ENCODE peak calls at places on chromosomes 3 and 15, in seven cellular contexts. I, Y, F, D, L, U and C are unnamed samples.

GRCh38 chr3:123799544-123800351 is 84.4 kb downstream of the MYLK start:
- DNase-seq in I (peak), U (no peak), D (peak), F (peak), L (peak), Y (no peak), C (peak)

GRCh38 chr15:78131295-78132021 is at the start of gene CIB2:
- DNase-seq in U (peak), Y (peak), F (no peak), D (no peak), I (peak), L (peak), C (peak)

GRCh38 chr15:94723801-94724200 is 492.4 kb downstream of the MCTP2 start:
- DNase-seq in L (no peak), I (no peak), D (no peak), U (no peak), Y (no peak), F (peak), C (no peak)

GRCh38 chr3:22922317-22922716 is 280.8 kb upstream of the UBE2E2 start:
- DNase-seq in Y (no peak), U (no peak), I (no peak), L (no peak), F (peak), D (no peak), C (no peak)

GRCh38 chr3:194327414-194328079 is 23.6 kb downstream of the CPN2 start:
- DNase-seq in Y (no peak), U (no peak), F (no peak), L (no peak), D (no peak), I (peak), C (no peak)

GRCh38 chr15:82647835-82648256 is 683 bp upstream of the CPEB1 start:
- DNase-seq in Y (peak), U (no peak), L (peak), F (no peak), D (no peak), I (no peak), C (peak)

GRCh38 chr15:79815468-79815867 is 81.3 kb downstream of the MTHFS start:
- DNase-seq in L (no peak), Y (no peak), F (no peak), U (no peak), D (no peak), I (no peak), C (no peak)

GRCh38 chr3:165775824-165776223 is 61.4 kb downstream of the BCHE start:
- DNase-seq in U (no peak), L (no peak), Y (no peak), I (no peak), F (no peak), D (no peak), C (no peak)

GRCh38 chr15:67533873-67534272 is 8.6 kb upstream of the MAP2K5 start:
- DNase-seq in L (no peak), Y (no peak), U (no peak), I (no peak), F (no peak), D (no peak), C (no peak)

GRCh38 chr3:114899186-114899931 is 247.7 kb downstream of the ZBTB20 start:
- DNase-seq in U (no peak), Y (no peak), L (no peak), F (no peak), I (no peak), D (no peak), C (peak)

GRCh38 chr15:98884894-98885293 is 122.7 kb downstream of the PGPEP1L start:
- DNase-seq in Y (no peak), F (no peak), D (no peak), L (peak), I (no peak), U (no peak), C (no peak)

GRCh38 chr3:55118453-55118852 is 190.6 kb upstream of the LRTM1 start:
- DNase-seq in D (no peak), L (no peak), F (no peak), Y (no peak), I (no peak), U (no peak), C (no peak)

GRCh38 chr3:181687190-181687589 is 24.5 kb upstream of the SOX2 start:
- DNase-seq in I (no peak), Y (no peak), U (no peak), L (no peak), D (no peak), F (no peak), C (no peak)

GRCh38 chr3:124158174-124158812 is 166.4 kb upstream of the ROPN1 start:
- DNase-seq in I (no peak), L (no peak), U (no peak), D (no peak), Y (peak), F (no peak), C (no peak)

GRCh38 chr15:48643776-48644497 is 1.6 kb downstream of the FBN1 start:
- DNase-seq in Y (no peak), I (no peak), L (no peak), U (no peak), F (no peak), D (no peak), C (no peak)

GRCh38 chr15:82810863-82811421 is 1.5 kb downstream of the WHAMM start:
- DNase-seq in L (no peak), I (no peak), F (peak), Y (no peak), D (no peak), U (no peak), C (no peak)

GRCh38 chr15:75732809-75733451 is 20.3 kb upstream of the CSPG4 start:
- DNase-seq in I (peak), F (peak), D (peak), Y (peak), U (no peak), L (peak), C (peak)

GRCh38 chr3:108131105-108131794 is 40.4 kb upstream of the CD47 start:
- DNase-seq in I (peak), D (no peak), L (no peak), U (no peak), Y (no peak), F (peak), C (no peak)

GRCh38 chr15:68812596-68813548 is 7.8 kb downstream of the ANP32A start:
- DNase-seq in D (no peak), I (no peak), Y (no peak), F (no peak), L (no peak), U (no peak), C (no peak)

GRCh38 chr3:151709847-151710246 is 23.9 kb upstream of the AADACL2 start:
- DNase-seq in D (no peak), Y (no peak), L (no peak), I (no peak), U (no peak), F (peak), C (no peak)

GRCh38 chr3:10010546-10011465 is 15.4 kb upstream of the FANCD2 start:
- DNase-seq in F (peak), L (peak), I (peak), Y (peak), U (peak), D (peak), C (peak)

GRCh38 chr15:81133782-81134461 is at the start of gene CFAP161:
- DNase-seq in D (peak), U (peak), I (no peak), L (peak), Y (peak), F (peak), C (no peak)

GRCh38 chr15:86857701-86858100 is 778.0 kb downstream of the AGBL1 start:
- DNase-seq in I (no peak), Y (no peak), F (no peak), L (no peak), U (no peak), D (no peak), C (no peak)

GRCh38 chr3:7282988-7283387 is 422.1 kb downstream of the GRM7 start:
- DNase-seq in D (no peak), U (no peak), I (no peak), Y (no peak), L (no peak), F (no peak), C (no peak)

GRCh38 chr15:45489690-45490238 is 32.8 kb downstream of the SLC30A4 start:
- DNase-seq in F (no peak), L (no peak), Y (no peak), D (no peak), U (no peak), I (no peak), C (no peak)

GRCh38 chr3:25944328-25944727 is 154.4 kb downstream of the OXSM start:
- DNase-seq in U (no peak), I (no peak), F (no peak), Y (no peak), L (no peak), D (no peak), C (no peak)

GRCh38 chr3:175764722-175765121 is 905.6 kb downstream of the NAALADL2 start:
- DNase-seq in F (no peak), U (no peak), L (no peak), D (no peak), I (no peak), Y (no peak), C (no peak)

GRCh38 chr15:68313501-68314390 is 36.2 kb downstream of the FEM1B start:
- DNase-seq in Y (peak), I (no peak), F (no peak), U (no peak), L (no peak), D (no peak), C (no peak)

GRCh38 chr3:141853146-141853690 is 23.2 kb upstream of the ATP1B3 start:
- DNase-seq in U (no peak), F (no peak), Y (no peak), D (peak), L (no peak), I (no peak), C (no peak)

GRCh38 chr3:10047876-10048275 is 21.6 kb downstream of the FANCD2 start:
- DNase-seq in F (peak), U (no peak), D (no peak), I (no peak), L (no peak), Y (no peak), C (no peak)

GRCh38 chr3:81040107-81040506 is 721.3 kb downstream of the GBE1 start:
- DNase-seq in Y (no peak), L (no peak), F (no peak), U (no peak), D (no peak), I (no peak), C (no peak)

GRCh38 chr15:57198654-57199241 is 177.6 kb upstream of the CGNL1 start:
- DNase-seq in D (no peak), F (peak), I (no peak), L (no peak), Y (peak), U (no peak), C (no peak)

GRCh38 chr15:74201656-74202420 is 749 bp downstream of the STRA6 start:
- DNase-seq in F (peak), U (no peak), Y (no peak), I (peak), D (no peak), L (no peak), C (no peak)

GRCh38 chr15:89673162-89673506 is 6.0 kb downstream of the PLIN1 start:
- DNase-seq in L (no peak), I (no peak), F (peak), U (no peak), D (no peak), Y (peak), C (no peak)
- TF ChIP-seq CTCF in L (no peak), I (peak), F (peak), U (peak), D (no peak), Y (peak), C (no peak)

GRCh38 chr3:155323063-155323666 is 29.7 kb upstream of the STRIT1 start:
- DNase-seq in U (no peak), Y (peak), D (peak), F (peak), I (peak), L (no peak), C (peak)

GRCh38 chr3:155327430-155327829 is 33.9 kb upstream of the STRIT1 start:
- DNase-seq in L (no peak), I (no peak), U (no peak), D (no peak), F (no peak), Y (no peak), C (no peak)

GRCh38 chr3:155326249-155326648 is 32.8 kb upstream of the STRIT1 start:
- DNase-seq in Y (no peak), F (no peak), U (no peak), I (no peak), D (no peak), L (no peak), C (no peak)

GRCh38 chr3:155326901-155327300 is 33.4 kb upstream of the STRIT1 start:
- DNase-seq in D (no peak), L (no peak), F (peak), U (no peak), I (no peak), Y (no peak), C (no peak)

GRCh38 chr3:155325263-155325835 is 31.9 kb upstream of the STRIT1 start:
- DNase-seq in Y (peak), F (no peak), I (no peak), D (no peak), U (no peak), L (no peak), C (no peak)
- TF ChIP-seq CTCF in Y (no peak), F (no peak), I (peak), D (no peak), U (no peak), L (no peak), C (no peak)

GRCh38 chr3:50153782-50154475 is 1.2 kb upstream of the SEMA3F start:
- DNase-seq in I (no peak), D (no peak), U (no peak), F (no peak), Y (no peak), L (no peak), C (no peak)

GRCh38 chr3:50154840-50155490 is at the start of gene SEMA3F:
- DNase-seq in Y (peak), L (peak), D (no peak), U (peak), F (no peak), I (peak), C (peak)

GRCh38 chr3:50155491-50155878 is 361 bp downstream of the SEMA3F start:
- DNase-seq in Y (no peak), F (no peak), I (no peak), L (no peak), D (no peak), U (no peak), C (no peak)

GRCh38 chr3:50155891-50156290 is 767 bp downstream of the SEMA3F start:
- DNase-seq in I (no peak), L (no peak), F (no peak), U (no peak), Y (no peak), D (no peak), C (no peak)

GRCh38 chr3:50154476-50154839 is 666 bp upstream of the SEMA3F start:
- DNase-seq in D (no peak), L (no peak), F (no peak), U (no peak), Y (no peak), I (no peak), C (peak)
- TF ChIP-seq CTCF in D (no peak), L (peak), F (peak), U (peak), Y (no peak), I (no peak), C (peak)

GRCh38 chr3:144636833-144637232 is 665.2 kb downstream of the DIPK2A start:
- DNase-seq in Y (peak), D (no peak), I (no peak), L (no peak), F (no peak), U (no peak), C (peak)
- TF ChIP-seq CTCF in Y (no peak), D (no peak), I (no peak), L (no peak), F (no peak), U (no peak), C (no peak)

DNA sequence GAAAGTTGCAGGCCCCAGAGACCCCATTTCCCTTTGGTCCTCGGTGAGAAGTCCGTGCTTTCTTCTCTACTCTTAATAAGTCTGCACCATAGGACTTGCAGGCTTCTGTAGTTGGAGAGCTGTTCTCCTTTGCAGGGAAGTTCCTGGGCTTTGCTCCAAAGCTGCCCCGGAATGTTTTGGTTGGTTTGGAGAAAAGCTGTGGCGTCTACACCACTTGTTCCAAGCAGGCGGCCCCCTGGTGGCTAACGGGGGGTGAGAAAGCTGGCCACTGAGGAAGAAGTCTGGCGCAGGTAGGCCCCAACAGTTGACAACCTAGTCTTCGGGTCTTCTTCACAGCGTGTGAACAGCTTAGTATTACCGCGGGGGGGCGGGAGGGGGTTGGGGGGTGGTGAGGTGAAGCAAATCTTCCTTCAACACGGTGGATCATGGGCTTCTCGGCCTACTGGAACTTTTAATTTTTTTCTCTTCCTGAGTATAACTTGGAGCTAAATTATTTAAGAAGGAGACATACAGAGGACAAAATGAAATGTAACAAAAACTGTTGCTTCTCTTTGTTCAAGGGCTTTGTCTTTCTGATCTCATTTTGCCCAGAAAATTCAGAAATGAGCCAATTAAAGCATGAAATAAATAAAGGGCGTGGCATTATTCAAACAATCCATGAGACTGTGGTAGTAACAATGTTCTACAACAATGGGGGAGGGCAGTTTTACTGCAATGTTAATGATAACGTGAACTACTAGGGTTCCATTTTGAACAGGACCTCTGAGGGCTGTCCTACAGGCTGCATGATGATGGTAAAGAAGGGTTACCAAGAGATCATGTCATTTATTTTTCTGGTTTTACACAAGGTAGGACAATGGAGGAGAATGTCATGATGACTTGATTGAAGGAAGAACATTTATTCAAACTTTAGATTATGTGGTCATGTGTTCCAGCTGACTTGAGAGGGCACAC is 2.2 kb upstream of the THRB start:
- DNase-seq in I (peak), L (peak), D (peak), F (no peak), U (peak), Y (peak), C (peak)
- TF ChIP-seq CTCF in I (no peak), L (peak), D (peak), F (peak), U (peak), Y (no peak), C (peak)